ENCODE peak calls at places on chromosomes 5 and 9, in four cellular contexts. T is activated T-helper 9 cell treated with anti-CD3 and anti-CD28 coated beads, Interleukin-2, amount 50 U/mL, for 16 hours; H is nephron progenitor cell; E is COR-L47. M is an unnamed sample.

GRCh38 chr5:44002381-44002901 is 386.8 kb downstream of the FGF10 start:
- DNase-seq in E (no peak), H (no peak), T (no peak), M (no peak)

GRCh38 chr5:1445895-1446601 is 808 bp upstream of the SLC6A3 start:
- DNase-seq in E (no peak), T (no peak), H (peak), M (no peak)

GRCh38 chr9:91419222-91420191 is 4.1 kb downstream of the NFIL3 start:
- DNase-seq in T (no peak), H (no peak), E (no peak), M (peak)

GRCh38 chr5:1669276-1670155 is 130.1 kb downstream of the MRPL36 start:
- DNase-seq in T (no peak), H (no peak), E (no peak), M (no peak)

GRCh38 chr9:124855944-124856773 is 2.9 kb downstream of the WDR38 start:
- DNase-seq in T (no peak), H (peak), E (no peak), M (no peak)

GRCh38 chr5:170223906-170224305 is 8.9 kb upstream of the C5orf58 start:
- DNase-seq in E (no peak), T (no peak), H (no peak), M (no peak)

GRCh38 chr5:52603742-52604141 is 184.0 kb upstream of the ITGA1 start:
- DNase-seq in E (no peak), T (no peak), H (no peak), M (no peak)

GRCh38 chr9:33750839-33751339 is 44.5 kb upstream of the PRSS3 start:
- DNase-seq in H (no peak), E (no peak), T (no peak), M (no peak)

GRCh38 chr9:133115604-133116345 is 5.3 kb downstream of the RALGDS start:
- DNase-seq in E (no peak), T (peak), H (no peak), M (no peak)

GRCh38 chr9:95316794-95317118 is 753 bp downstream of the FANCC start:
- DNase-seq in T (no peak), H (peak), E (peak), M (peak)

GRCh38 chr5:151923865-151924264 is 786 bp downstream of the GLRA1 start:
- DNase-seq in E (no peak), T (no peak), H (peak), M (no peak)

GRCh38 chr5:5616247-5616895 is 193.9 kb downstream of the ICE1 start:
- DNase-seq in T (no peak), H (no peak), E (no peak), M (no peak)

GRCh38 chr5:31485376-31486207 is 46.3 kb downstream of the DROSHA start:
- DNase-seq in H (no peak), T (no peak), E (no peak), M (no peak)

GRCh38 chr5:175207321-175208040 is 236.5 kb downstream of the DRD1 start:
- DNase-seq in T (no peak), E (no peak), H (no peak), M (no peak)

GRCh38 chr9:97696025-97696822 is 916 bp downstream of the XPA start:
- DNase-seq in E (no peak), H (no peak), T (no peak), M (peak)

M was measured in frontal cortex.